ENCODE peak calls at places on chromosomes 11 and 22, in seven cellular contexts. S is H7; U is NCI-H82; D is CD8-positive, alpha-beta T cell; V is body of pancreas; C is H9; H is stimulated activated CD8-positive, alpha-beta memory T cell treated with anti-CD3 and anti-CD28 coated beads, Interleukin-4, amount 100 ng/mL, for 1 hour. Q is an unnamed sample.

GRCh38 chr11:8766043-8766992 is 83.7 kb downstream of the RPL27A start:
- DNase-seq in S (no peak), U (no peak), D (no peak), V (no peak), C (peak; percentile 46), H (no peak), Q (peak; percentile 70)

GRCh38 chr11:65856689-65857499 is 1.1 kb downstream of the CFL1 start:
- DNase-seq in S (peak; percentile 86), U (peak; percentile 68), D (peak; percentile 80), V (peak; percentile 82), C (peak; percentile 75), H (peak; percentile 68), Q (peak; percentile 88)

GRCh38 chr22:38069372-38070249 is 12.4 kb downstream of the PICK1 start:
- DNase-seq in S (peak; percentile 87), U (peak; percentile 83), D (no peak), V (no peak), C (no peak), H (no peak), Q (peak; percentile 77)

GRCh38 chr11:121367434-121367833 is 74.9 kb downstream of the SC5D start:
- DNase-seq in S (no peak), U (peak; percentile 44), D (no peak), V (no peak), C (no peak), H (no peak), Q (no peak)

GRCh38 chr11:114291847-114292680 is 4.1 kb upstream of the NNMT start:
- DNase-seq in S (no peak), U (no peak), D (no peak), V (no peak), C (no peak), H (no peak), Q (no peak)

GRCh38 chr11:133957926-133958325 is 1.2 kb upstream of the IGSF9B start:
- DNase-seq in S (no peak), U (no peak), D (no peak), V (no peak), C (no peak), H (no peak), Q (no peak)

GRCh38 chr11:34987617-34988016 is 71.2 kb downstream of the PDHX start:
- DNase-seq in S (no peak), U (no peak), D (no peak), V (no peak), C (no peak), H (no peak), Q (no peak)

GRCh38 chr11:7088921-7089320 is at the start of gene RBMXL2:
- DNase-seq in S (no peak), U (no peak), D (no peak), V (no peak), C (peak; percentile 32), H (no peak), Q (no peak)

GRCh38 chr22:44172370-44173108 is 8.2 kb upstream of the PARVG start:
- DNase-seq in S (peak; percentile 75), U (no peak), D (no peak), V (peak; percentile 34), C (no peak), H (no peak), Q (no peak)

GRCh38 chr11:45021692-45022130 is 71.0 kb upstream of the TP53I11 start:
- DNase-seq in S (peak; percentile 76), U (peak; percentile 40), D (no peak), V (peak; percentile 57), C (peak; percentile 61), H (no peak), Q (peak; percentile 75)

GRCh38 chr11:100709233-100709999 is 22.3 kb downstream of the ARHGAP42 start:
- DNase-seq in S (no peak), U (peak; percentile 73), D (no peak), V (no peak), C (no peak), H (no peak), Q (no peak)

GRCh38 chr22:36368359-36368983 is 19.3 kb downstream of the MYH9 start:
- DNase-seq in S (peak; percentile 86), U (peak; percentile 34), D (no peak), V (no peak), C (peak; percentile 92), H (no peak), Q (peak; percentile 92)

GRCh38 chr11:64516226-64516625 is 74.8 kb upstream of the SLC22A12 start:
- DNase-seq in S (no peak), U (peak; percentile 43), D (no peak), V (no peak), C (peak; percentile 52), H (no peak), Q (peak; percentile 71)

GRCh38 chr22:16989915-16990314 is 18.1 kb downstream of the GAB4 start:
- DNase-seq in S (no peak), U (no peak), D (no peak), V (no peak), C (no peak), H (no peak), Q (no peak)

GRCh38 chr11:120172921-120173705 is 35.2 kb upstream of the TRIM29 start:
- DNase-seq in S (no peak), U (no peak), D (no peak), V (no peak), C (no peak), H (no peak), Q (no peak)

GRCh38 chr11:77130763-77131513 is 2.9 kb downstream of the MYO7A start:
- DNase-seq in S (no peak), U (no peak), D (no peak), V (peak; percentile 68), C (no peak), H (no peak), Q (no peak)

GRCh38 chr22:35317680-35318290 is 18.1 kb downstream of the TOM1 start:
- DNase-seq in S (no peak), U (no peak), D (no peak), V (no peak), C (no peak), H (no peak), Q (no peak)

GRCh38 chr11:67584205-67584880 is 731 bp downstream of the GSTP1 start:
- DNase-seq in S (peak; percentile 83), U (peak; percentile 30), D (no peak), V (peak; percentile 83), C (no peak), H (no peak), Q (peak; percentile 70)

GRCh38 chr11:107682182-107682971 is 29.5 kb downstream of the SLN start:
- DNase-seq in S (no peak), U (no peak), D (no peak), V (no peak), C (no peak), H (no peak), Q (no peak)

GRCh38 chr11:95556342-95557151 is 233.0 kb downstream of the FAM76B start:
- DNase-seq in S (peak; percentile 0), U (no peak), D (no peak), V (no peak), C (no peak), H (no peak), Q (peak; percentile 57)

GRCh38 chr11:65586676-65587075 is 8.9 kb downstream of the KCNK7 start:
- DNase-seq in S (peak; percentile 91), U (peak; percentile 86), D (no peak), V (no peak), C (peak; percentile 67), H (no peak), Q (peak; percentile 71)

GRCh38 chr11:92495107-92495793 is 270.6 kb downstream of the FAT3 start:
- DNase-seq in S (no peak), U (no peak), D (no peak), V (peak; percentile 52), C (no peak), H (no peak), Q (no peak)

GRCh38 chr11:102214623-102215022 is 102.7 kb upstream of the BIRC3 start:
- DNase-seq in S (no peak), U (no peak), D (no peak), V (no peak), C (no peak), H (no peak), Q (no peak)

GRCh38 chr11:66727282-66727882 is 1.6 kb downstream of the SPTBN2 start:
- DNase-seq in S (no peak), U (peak; percentile 45), D (no peak), V (peak; percentile 55), C (peak; percentile 48), H (no peak), Q (peak; percentile 73)

GRCh38 chr11:7364660-7365059 is 113.0 kb downstream of the SYT9 start:
- DNase-seq in S (no peak), U (no peak), D (no peak), V (no peak), C (no peak), H (no peak), Q (no peak)

GRCh38 chr11:8106679-8107078 is 25.7 kb downstream of the TUB start:
- DNase-seq in S (no peak), U (no peak), D (no peak), V (no peak), C (no peak), H (no peak), Q (no peak)

GRCh38 chr11:110921742-110922200 is 209.5 kb upstream of the ARHGAP20 start:
- DNase-seq in S (peak; percentile 42), U (peak; percentile 21), D (no peak), V (peak; percentile 51), C (peak; percentile 44), H (no peak), Q (peak; percentile 88)

GRCh38 chr11:7485136-7485853 is at the start of gene OLFML1:
- DNase-seq in S (no peak), U (no peak), D (no peak), V (peak; percentile 8), C (no peak), H (no peak), Q (peak; percentile 61)